ENCODE peak calls at places on chromosome 15, in seven cellular contexts. One of them, this sample, is unnamed.

GRCh38 chr15:38842991-38843610 is 278.5 kb upstream of the RASGRP1 start:
- DNase-seq in stomach: no peak
- DNase-seq in body of pancreas: no peak
- DNase-seq in tibial nerve: no peak
- DNase-seq in CD4-positive, CD25-positive, alpha-beta regulatory T cell: no peak
- DNase-seq in suprapubic skin: no peak
- DNase-seq in mesenchymal stem cell: peak
- DNase-seq in this sample: no peak

GRCh38 chr15:73388256-73388781 is 19.6 kb upstream of the HCN4 start:
- DNase-seq in CD4-positive, CD25-positive, alpha-beta regulatory T cell: no peak
- DNase-seq in mesenchymal stem cell: peak
- DNase-seq in stomach: no peak
- DNase-seq in body of pancreas: peak
- DNase-seq in suprapubic skin: peak
- DNase-seq in tibial nerve: no peak
- DNase-seq in this sample: no peak

GRCh38 chr15:71654714-71655174 is 155.6 kb upstream of the NR2E3 start:
- DNase-seq in tibial nerve: peak
- DNase-seq in suprapubic skin: no peak
- DNase-seq in CD4-positive, CD25-positive, alpha-beta regulatory T cell: no peak
- DNase-seq in mesenchymal stem cell: no peak
- DNase-seq in body of pancreas: no peak
- DNase-seq in stomach: no peak
- DNase-seq in this sample: no peak

GRCh38 chr15:25670025-25670554 is 193.0 kb downstream of the ATP10A start:
- DNase-seq in tibial nerve: no peak
- DNase-seq in mesenchymal stem cell: peak
- DNase-seq in CD4-positive, CD25-positive, alpha-beta regulatory T cell: no peak
- DNase-seq in body of pancreas: peak
- DNase-seq in stomach: no peak
- DNase-seq in suprapubic skin: no peak
- DNase-seq in this sample: no peak

GRCh38 chr15:28969511-28970085 is 83.8 kb downstream of the APBA2 start:
- DNase-seq in tibial nerve: no peak
- DNase-seq in suprapubic skin: no peak
- DNase-seq in mesenchymal stem cell: no peak
- DNase-seq in CD4-positive, CD25-positive, alpha-beta regulatory T cell: no peak
- DNase-seq in body of pancreas: no peak
- DNase-seq in stomach: no peak
- DNase-seq in this sample: no peak

GRCh38 chr15:39786444-39787056 is 3.9 kb upstream of the FSIP1 start:
- DNase-seq in mesenchymal stem cell: peak
- DNase-seq in suprapubic skin: no peak
- DNase-seq in tibial nerve: no peak
- DNase-seq in body of pancreas: no peak
- DNase-seq in stomach: no peak
- DNase-seq in CD4-positive, CD25-positive, alpha-beta regulatory T cell: peak
- DNase-seq in this sample: no peak

GRCh38 chr15:29455055-29455454 is 185.4 kb upstream of the NSMCE3 start:
- DNase-seq in body of pancreas: no peak
- DNase-seq in tibial nerve: no peak
- DNase-seq in suprapubic skin: no peak
- DNase-seq in mesenchymal stem cell: no peak
- DNase-seq in CD4-positive, CD25-positive, alpha-beta regulatory T cell: no peak
- DNase-seq in stomach: no peak
- DNase-seq in this sample: no peak

GRCh38 chr15:73493936-73494335 is 51.0 kb downstream of the REC114 start:
- DNase-seq in body of pancreas: no peak
- DNase-seq in stomach: no peak
- DNase-seq in suprapubic skin: no peak
- DNase-seq in mesenchymal stem cell: no peak
- DNase-seq in CD4-positive, CD25-positive, alpha-beta regulatory T cell: no peak
- DNase-seq in tibial nerve: no peak
- DNase-seq in this sample: no peak

GRCh38 chr15:69760890-69761568 is 308.4 kb downstream of the RPLP1 start:
- DNase-seq in body of pancreas: peak
- DNase-seq in mesenchymal stem cell: peak
- DNase-seq in stomach: peak
- DNase-seq in tibial nerve: peak
- DNase-seq in suprapubic skin: peak
- DNase-seq in CD4-positive, CD25-positive, alpha-beta regulatory T cell: peak
- DNase-seq in this sample: peak

GRCh38 chr15:67064607-67065530 is 533 bp upstream of the SMAD3 start:
- DNase-seq in mesenchymal stem cell: peak
- DNase-seq in suprapubic skin: peak
- DNase-seq in stomach: peak
- DNase-seq in tibial nerve: no peak
- DNase-seq in CD4-positive, CD25-positive, alpha-beta regulatory T cell: no peak
- DNase-seq in body of pancreas: peak
- DNase-seq in this sample: no peak

GRCh38 chr15:70762469-70763119 is 764 bp downstream of the UACA start:
- DNase-seq in body of pancreas: peak
- DNase-seq in CD4-positive, CD25-positive, alpha-beta regulatory T cell: no peak
- DNase-seq in stomach: peak
- DNase-seq in tibial nerve: peak
- DNase-seq in suprapubic skin: peak
- DNase-seq in mesenchymal stem cell: peak
- DNase-seq in this sample: no peak

GRCh38 chr15:57281357-57281756 is 94.9 kb upstream of the CGNL1 start:
- DNase-seq in suprapubic skin: no peak
- DNase-seq in tibial nerve: no peak
- DNase-seq in stomach: no peak
- DNase-seq in CD4-positive, CD25-positive, alpha-beta regulatory T cell: peak
- DNase-seq in mesenchymal stem cell: no peak
- DNase-seq in body of pancreas: no peak
- DNase-seq in this sample: no peak

GRCh38 chr15:67366904-67367303 is 112.3 kb downstream of the IQCH start:
- DNase-seq in stomach: no peak
- DNase-seq in mesenchymal stem cell: no peak
- DNase-seq in suprapubic skin: no peak
- DNase-seq in body of pancreas: no peak
- DNase-seq in CD4-positive, CD25-positive, alpha-beta regulatory T cell: peak
- DNase-seq in tibial nerve: no peak
- DNase-seq in this sample: no peak

GRCh38 chr15:34206016-34206415 is 3.9 kb downstream of the KATNBL1 start:
- DNase-seq in stomach: no peak
- DNase-seq in CD4-positive, CD25-positive, alpha-beta regulatory T cell: no peak
- DNase-seq in tibial nerve: no peak
- DNase-seq in body of pancreas: no peak
- DNase-seq in mesenchymal stem cell: peak
- DNase-seq in suprapubic skin: no peak
- DNase-seq in this sample: no peak

GRCh38 chr15:62446984-62447383 is 281.9 kb upstream of the C2CD4B start:
- DNase-seq in tibial nerve: no peak
- DNase-seq in mesenchymal stem cell: no peak
- DNase-seq in suprapubic skin: no peak
- DNase-seq in CD4-positive, CD25-positive, alpha-beta regulatory T cell: no peak
- DNase-seq in body of pancreas: no peak
- DNase-seq in stomach: no peak
- DNase-seq in this sample: no peak

GRCh38 chr15:69857246-69857645 is 240.5 kb downstream of the TLE3 start:
- DNase-seq in mesenchymal stem cell: no peak
- DNase-seq in suprapubic skin: no peak
- DNase-seq in stomach: no peak
- DNase-seq in tibial nerve: no peak
- DNase-seq in body of pancreas: no peak
- DNase-seq in CD4-positive, CD25-positive, alpha-beta regulatory T cell: no peak
- DNase-seq in this sample: no peak

GRCh38 chr15:70094690-70095311 is 2.9 kb downstream of the TLE3 start:
- DNase-seq in CD4-positive, CD25-positive, alpha-beta regulatory T cell: no peak
- DNase-seq in tibial nerve: no peak
- DNase-seq in body of pancreas: no peak
- DNase-seq in suprapubic skin: no peak
- DNase-seq in mesenchymal stem cell: peak
- DNase-seq in stomach: no peak
- DNase-seq in this sample: no peak

GRCh38 chr15:26095710-26096330 is 232.7 kb upstream of the ATP10A start:
- DNase-seq in stomach: no peak
- DNase-seq in tibial nerve: no peak
- DNase-seq in suprapubic skin: no peak
- DNase-seq in CD4-positive, CD25-positive, alpha-beta regulatory T cell: no peak
- DNase-seq in mesenchymal stem cell: no peak
- DNase-seq in body of pancreas: peak
- DNase-seq in this sample: no peak

GRCh38 chr15:90362936-90363212 is 10.8 kb downstream of the ZNF774 start:
- DNase-seq in body of pancreas: no peak
- DNase-seq in CD4-positive, CD25-positive, alpha-beta regulatory T cell: no peak
- DNase-seq in suprapubic skin: no peak
- DNase-seq in tibial nerve: no peak
- DNase-seq in mesenchymal stem cell: peak
- DNase-seq in stomach: no peak
- DNase-seq in this sample: no peak

GRCh38 chr15:41965441-41966413 is 6.6 kb downstream of the EHD4 start:
- DNase-seq in CD4-positive, CD25-positive, alpha-beta regulatory T cell: no peak
- DNase-seq in mesenchymal stem cell: no peak
- DNase-seq in tibial nerve: no peak
- DNase-seq in body of pancreas: peak
- DNase-seq in suprapubic skin: peak
- DNase-seq in stomach: peak
- DNase-seq in this sample: no peak

GRCh38 chr15:55290361-55291057 is 896 bp upstream of the RAB27A start:
- DNase-seq in stomach: peak
- DNase-seq in suprapubic skin: peak
- DNase-seq in CD4-positive, CD25-positive, alpha-beta regulatory T cell: peak
- DNase-seq in mesenchymal stem cell: peak
- DNase-seq in body of pancreas: peak
- DNase-seq in tibial nerve: peak
- DNase-seq in this sample: peak

GRCh38 chr15:55289573-55290360 is at the start of gene RAB27A:
- DNase-seq in suprapubic skin: peak
- DNase-seq in CD4-positive, CD25-positive, alpha-beta regulatory T cell: peak
- DNase-seq in tibial nerve: peak
- DNase-seq in body of pancreas: peak
- DNase-seq in stomach: peak
- DNase-seq in mesenchymal stem cell: peak
- DNase-seq in this sample: peak

GRCh38 chr15:55284461-55284860 is 5.2 kb downstream of the RAB27A start:
- DNase-seq in CD4-positive, CD25-positive, alpha-beta regulatory T cell: no peak
- DNase-seq in tibial nerve: no peak
- DNase-seq in stomach: no peak
- DNase-seq in body of pancreas: no peak
- DNase-seq in suprapubic skin: no peak
- DNase-seq in mesenchymal stem cell: no peak
- DNase-seq in this sample: no peak

GRCh38 chr15:55289011-55289572 is 521 bp downstream of the RAB27A start:
- DNase-seq in stomach: peak
- DNase-seq in suprapubic skin: peak
- DNase-seq in mesenchymal stem cell: peak
- DNase-seq in body of pancreas: peak
- DNase-seq in tibial nerve: peak
- DNase-seq in CD4-positive, CD25-positive, alpha-beta regulatory T cell: peak
- DNase-seq in this sample: peak

GRCh38 chr15:55288006-55288717 is 1.5 kb downstream of the RAB27A start:
- DNase-seq in stomach: no peak
- DNase-seq in suprapubic skin: no peak
- DNase-seq in CD4-positive, CD25-positive, alpha-beta regulatory T cell: no peak
- DNase-seq in body of pancreas: no peak
- DNase-seq in mesenchymal stem cell: no peak
- DNase-seq in tibial nerve: no peak
- DNase-seq in this sample: no peak
- H3K27ac ChIP-seq in stomach: peak
- H3K27ac ChIP-seq in suprapubic skin: no peak
- H3K27ac ChIP-seq in CD4-positive, CD25-positive, alpha-beta regulatory T cell: peak
- H3K27ac ChIP-seq in body of pancreas: peak
- H3K27ac ChIP-seq in mesenchymal stem cell: no peak
- H3K27ac ChIP-seq in tibial nerve: no peak
- H3K27ac ChIP-seq in this sample: peak

GRCh38 chr15:100689500-100689899 is 87.1 kb downstream of the ASB7 start:
- DNase-seq in suprapubic skin: no peak
- DNase-seq in tibial nerve: no peak
- DNase-seq in body of pancreas: no peak
- DNase-seq in stomach: no peak
- DNase-seq in CD4-positive, CD25-positive, alpha-beta regulatory T cell: no peak
- DNase-seq in mesenchymal stem cell: no peak
- DNase-seq in this sample: no peak

GRCh38 chr15:100686725-100687488 is 84.5 kb downstream of the ASB7 start:
- DNase-seq in CD4-positive, CD25-positive, alpha-beta regulatory T cell: no peak
- DNase-seq in stomach: no peak
- DNase-seq in tibial nerve: no peak
- DNase-seq in suprapubic skin: no peak
- DNase-seq in body of pancreas: no peak
- DNase-seq in mesenchymal stem cell: no peak
- DNase-seq in this sample: no peak

GRCh38 chr15:100688549-100689120 is 86.2 kb downstream of the ASB7 start:
- DNase-seq in stomach: no peak
- DNase-seq in CD4-positive, CD25-positive, alpha-beta regulatory T cell: no peak
- DNase-seq in body of pancreas: no peak
- DNase-seq in tibial nerve: no peak
- DNase-seq in suprapubic skin: no peak
- DNase-seq in mesenchymal stem cell: no peak
- DNase-seq in this sample: no peak

GRCh38 chr15:100686021-100686724 is 83.8 kb downstream of the ASB7 start:
- DNase-seq in tibial nerve: no peak
- DNase-seq in CD4-positive, CD25-positive, alpha-beta regulatory T cell: no peak
- DNase-seq in stomach: no peak
- DNase-seq in suprapubic skin: peak
- DNase-seq in body of pancreas: peak
- DNase-seq in mesenchymal stem cell: no peak
- DNase-seq in this sample: no peak

GRCh38 chr15:100687532-100688215 is 85.3 kb downstream of the ASB7 start:
- DNase-seq in stomach: no peak
- DNase-seq in tibial nerve: no peak
- DNase-seq in mesenchymal stem cell: peak
- DNase-seq in body of pancreas: no peak
- DNase-seq in suprapubic skin: no peak
- DNase-seq in CD4-positive, CD25-positive, alpha-beta regulatory T cell: no peak
- DNase-seq in this sample: no peak
- H3K4me3 ChIP-seq in stomach: no peak
- H3K4me3 ChIP-seq in tibial nerve: no peak
- H3K4me3 ChIP-seq in mesenchymal stem cell: no peak
- H3K4me3 ChIP-seq in body of pancreas: no peak
- H3K4me3 ChIP-seq in suprapubic skin: no peak
- H3K4me3 ChIP-seq in CD4-positive, CD25-positive, alpha-beta regulatory T cell: no peak
- H3K4me3 ChIP-seq in this sample: no peak

GRCh38 chr15:63765338-63765737 is 68.4 kb downstream of the HERC1 start:
- DNase-seq in stomach: no peak
- DNase-seq in tibial nerve: no peak
- DNase-seq in CD4-positive, CD25-positive, alpha-beta regulatory T cell: no peak
- DNase-seq in body of pancreas: no peak
- DNase-seq in suprapubic skin: no peak
- DNase-seq in mesenchymal stem cell: no peak
- DNase-seq in this sample: no peak
- H3K27ac ChIP-seq in stomach: no peak
- H3K27ac ChIP-seq in tibial nerve: no peak
- H3K27ac ChIP-seq in CD4-positive, CD25-positive, alpha-beta regulatory T cell: no peak
- H3K27ac ChIP-seq in body of pancreas: no peak
- H3K27ac ChIP-seq in suprapubic skin: no peak
- H3K27ac ChIP-seq in mesenchymal stem cell: no peak
- H3K27ac ChIP-seq in this sample: no peak

DNA sequence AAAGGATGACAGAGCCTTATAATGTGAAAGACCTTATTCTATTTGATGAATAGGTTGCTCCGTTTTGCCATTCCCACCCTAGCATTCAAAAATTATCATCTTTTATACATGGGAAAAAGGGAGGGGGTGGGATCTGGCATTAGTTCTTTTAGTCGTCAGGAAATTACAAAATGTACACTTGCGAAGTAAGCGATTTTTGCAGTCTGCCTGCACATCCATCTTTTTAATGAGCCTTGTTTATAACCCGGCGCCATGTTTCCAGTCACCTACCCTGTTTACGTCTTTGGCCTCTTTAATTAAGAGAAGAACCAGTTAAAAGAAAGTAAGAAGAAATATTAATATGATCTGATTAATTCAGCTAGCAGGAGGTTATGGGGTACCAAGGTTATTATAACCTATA is 961.3 kb upstream of the NR2F2 start:
- DNase-seq in stomach: no peak
- DNase-seq in body of pancreas: no peak
- DNase-seq in CD4-positive, CD25-positive, alpha-beta regulatory T cell: no peak
- DNase-seq in mesenchymal stem cell: no peak
- DNase-seq in suprapubic skin: no peak
- DNase-seq in tibial nerve: no peak
- DNase-seq in this sample: no peak
- H3K4me3 ChIP-seq in stomach: no peak
- H3K4me3 ChIP-seq in body of pancreas: no peak
- H3K4me3 ChIP-seq in CD4-positive, CD25-positive, alpha-beta regulatory T cell: no peak
- H3K4me3 ChIP-seq in mesenchymal stem cell: no peak
- H3K4me3 ChIP-seq in suprapubic skin: no peak
- H3K4me3 ChIP-seq in tibial nerve: no peak
- H3K4me3 ChIP-seq in this sample: no peak

This sample was measured in CD4-positive, alpha-beta memory T cell.